ENCODE peak calls at places on chromosome 14, in seven cellular contexts. V is HCT116; N is right lobe of liver; U is CD8-positive, alpha-beta T cell; G is body of pancreas; O is gastrocnemius medialis; S is neuronal stem cell. E is an unnamed sample. For H3K9me3, the result is how much of the 10 kb centered on the place peaks cover.

GRCh38 chr14:63174760-63175191 is 29.5 kb upstream of the RHOJ start:
- DNase-seq in G (no peak), S (peak), V (peak), O (no peak), U (no peak), N (no peak), E (no peak)

GRCh38 chr14:63204407-63205280 is at the start of gene RHOJ:
- DNase-seq in S (peak), V (no peak), U (no peak), O (no peak), N (no peak), G (peak), E (no peak)

GRCh38 chr14:50475460-50475859 is 56.9 kb downstream of the MAP4K5 start:
- DNase-seq in V (no peak), O (no peak), S (no peak), G (no peak), U (no peak), N (no peak), E (peak)

GRCh38 chr14:55301722-55302121 is 30.5 kb downstream of the FBXO34 start:
- DNase-seq in O (peak), V (no peak), U (no peak), N (no peak), S (no peak), G (no peak), E (no peak)

GRCh38 chr14:45664668-45665356 is 411.8 kb upstream of the MIS18BP1 start:
- DNase-seq in G (no peak), V (no peak), N (no peak), O (no peak), S (no peak), U (no peak), E (peak)

GRCh38 chr14:99590746-99591555 is 13.1 kb downstream of the CCDC85C start:
- DNase-seq in O (no peak), S (no peak), V (no peak), N (no peak), U (no peak), G (no peak), E (peak)

GRCh38 chr14:100834441-100835277 is 8.7 kb downstream of the MEG3 start:
- DNase-seq in U (no peak), O (no peak), N (no peak), V (no peak), G (no peak), S (no peak), E (no peak)

GRCh38 chr14:104863131-104863862 is 1.8 kb upstream of the CEP170B start:
- DNase-seq in G (no peak), S (no peak), U (no peak), N (no peak), V (no peak), O (no peak), E (no peak)

GRCh38 chr14:22824711-22825359 is 4.9 kb upstream of the MRPL52 start:
- DNase-seq in S (no peak), U (no peak), O (no peak), V (peak), N (no peak), G (no peak), E (peak)

GRCh38 chr14:48537600-48537999 is 862.2 kb upstream of the MDGA2 start:
- DNase-seq in G (no peak), N (no peak), V (no peak), O (no peak), U (no peak), S (no peak), E (no peak)

GRCh38 chr14:31326111-31326510 is 94.2 kb downstream of the HEATR5A start:
- DNase-seq in V (peak), U (no peak), N (no peak), O (no peak), S (no peak), G (no peak), E (no peak)

GRCh38 chr14:31229638-31230229 is 22.1 kb upstream of the HECTD1 start:
- DNase-seq in U (no peak), O (peak), N (peak), G (peak), V (peak), S (peak), E (peak)

GRCh38 chr14:60247994-60248696 is 876 bp upstream of the PPM1A start:
- DNase-seq in N (peak), U (peak), O (peak), S (peak), V (peak), G (peak), E (peak)

GRCh38 chr14:59306775-59307174 is 118.3 kb downstream of the DAAM1 start:
- DNase-seq in U (no peak), S (no peak), O (no peak), V (no peak), G (no peak), N (no peak), E (peak)

GRCh38 chr14:95486875-95487668 is 29.4 kb downstream of the SYNE3 start:
- DNase-seq in N (no peak), O (no peak), U (no peak), G (no peak), V (no peak), S (no peak), E (no peak)

GRCh38 chr14:54901380-54902142 is 1.1 kb downstream of the GCH1 start:
- DNase-seq in O (no peak), S (no peak), N (peak), V (no peak), G (no peak), U (peak), E (no peak)

DNA sequence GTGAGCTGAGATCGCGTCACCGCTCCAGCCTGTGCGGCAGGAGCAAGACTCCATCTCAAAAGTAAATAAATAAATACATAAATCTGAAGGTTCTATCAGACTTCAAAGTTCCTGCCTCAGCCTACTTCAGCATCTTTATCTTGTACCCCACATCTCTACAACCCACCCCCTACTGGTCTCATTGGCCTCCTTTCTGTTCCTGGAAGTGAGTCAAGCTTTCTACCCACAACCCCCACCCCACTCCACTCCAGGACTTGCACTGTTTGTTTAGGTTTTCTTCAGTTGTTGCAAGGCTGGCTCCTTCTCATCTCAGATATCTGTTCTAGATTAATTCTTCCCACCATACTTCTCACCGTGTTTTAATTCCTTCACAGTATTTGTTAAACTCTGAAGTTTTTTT is 714 bp upstream of the PSMC6 start:
- DNase-seq in V (no peak), G (no peak), N (no peak), U (peak), S (no peak), O (no peak), E (no peak)
- H3K4me3 ChIP-seq in V (peak), G (no peak), N (peak), U (peak), S (no peak), O (peak), E (peak)

GRCh38 chr14:52266179-52266578 is 1.3 kb upstream of the PTGDR start:
- DNase-seq in N (no peak), U (no peak), O (peak), G (peak), S (no peak), V (no peak), E (peak)
- H3K9me3 ChIP-seq in N (under half), U (under half), O (under half), G (under half), S (under half), V (under half), E (under half)

GRCh38 chr14:75824328-75824727 is 157.5 kb downstream of the TGFB3 start:
- DNase-seq in N (no peak), O (no peak), S (no peak), V (no peak), U (no peak), G (no peak), E (no peak)

GRCh38 chr14:75821828-75822521 is 159.8 kb downstream of the TGFB3 start:
- DNase-seq in U (no peak), N (no peak), O (no peak), G (no peak), S (no peak), V (peak), E (no peak)

GRCh38 chr14:75823334-75823733 is 158.5 kb downstream of the TGFB3 start:
- DNase-seq in U (no peak), O (no peak), N (no peak), V (no peak), S (no peak), G (no peak), E (no peak)

GRCh38 chr14:75820761-75821160 is 159.7 kb downstream of the TTLL5 start:
- DNase-seq in G (no peak), S (no peak), N (no peak), V (no peak), U (no peak), O (no peak), E (no peak)

DNA sequence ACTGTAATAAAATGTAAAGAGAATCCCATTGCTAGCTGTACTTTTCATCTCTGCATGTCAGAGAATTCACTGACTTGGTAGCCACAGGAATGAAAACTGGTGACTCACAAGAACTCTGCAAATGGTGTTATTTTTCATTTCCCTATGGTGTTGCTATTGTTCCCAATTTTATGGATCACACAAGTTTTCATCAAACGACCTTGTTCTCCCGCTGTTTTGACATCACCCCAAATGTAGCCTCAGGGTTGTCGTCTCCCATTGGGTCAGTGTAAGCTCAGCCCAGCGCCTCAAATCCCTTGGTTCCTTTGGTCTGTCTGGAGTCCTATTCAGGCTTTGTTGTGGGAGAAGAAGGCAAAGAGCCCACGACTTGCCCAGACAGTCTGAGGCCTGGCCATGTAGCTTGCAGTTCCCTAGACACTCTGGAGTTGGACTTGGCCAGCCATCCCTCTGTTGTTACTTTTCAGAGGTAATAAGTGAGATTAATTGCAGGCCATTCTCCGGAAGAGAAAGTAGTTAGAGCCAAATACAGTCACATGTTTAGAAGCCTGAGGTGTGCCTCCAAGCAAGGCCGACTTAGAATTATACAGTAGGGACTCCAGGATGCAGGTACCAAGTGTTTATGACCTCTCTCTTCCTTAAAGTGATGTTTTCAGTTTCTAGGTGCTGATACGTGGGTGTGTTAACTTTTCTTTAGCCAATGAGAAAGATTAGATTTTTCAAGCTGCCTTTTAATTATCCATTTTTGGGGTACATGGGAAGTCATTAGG is 159.1 kb downstream of the TGFB3 start:
- DNase-seq in V (peak), O (no peak), U (no peak), S (no peak), N (no peak), G (no peak), E (no peak)
- H3K4me3 ChIP-seq in V (no peak), O (no peak), U (no peak), S (no peak), N (no peak), G (no peak), E (no peak)

DNA sequence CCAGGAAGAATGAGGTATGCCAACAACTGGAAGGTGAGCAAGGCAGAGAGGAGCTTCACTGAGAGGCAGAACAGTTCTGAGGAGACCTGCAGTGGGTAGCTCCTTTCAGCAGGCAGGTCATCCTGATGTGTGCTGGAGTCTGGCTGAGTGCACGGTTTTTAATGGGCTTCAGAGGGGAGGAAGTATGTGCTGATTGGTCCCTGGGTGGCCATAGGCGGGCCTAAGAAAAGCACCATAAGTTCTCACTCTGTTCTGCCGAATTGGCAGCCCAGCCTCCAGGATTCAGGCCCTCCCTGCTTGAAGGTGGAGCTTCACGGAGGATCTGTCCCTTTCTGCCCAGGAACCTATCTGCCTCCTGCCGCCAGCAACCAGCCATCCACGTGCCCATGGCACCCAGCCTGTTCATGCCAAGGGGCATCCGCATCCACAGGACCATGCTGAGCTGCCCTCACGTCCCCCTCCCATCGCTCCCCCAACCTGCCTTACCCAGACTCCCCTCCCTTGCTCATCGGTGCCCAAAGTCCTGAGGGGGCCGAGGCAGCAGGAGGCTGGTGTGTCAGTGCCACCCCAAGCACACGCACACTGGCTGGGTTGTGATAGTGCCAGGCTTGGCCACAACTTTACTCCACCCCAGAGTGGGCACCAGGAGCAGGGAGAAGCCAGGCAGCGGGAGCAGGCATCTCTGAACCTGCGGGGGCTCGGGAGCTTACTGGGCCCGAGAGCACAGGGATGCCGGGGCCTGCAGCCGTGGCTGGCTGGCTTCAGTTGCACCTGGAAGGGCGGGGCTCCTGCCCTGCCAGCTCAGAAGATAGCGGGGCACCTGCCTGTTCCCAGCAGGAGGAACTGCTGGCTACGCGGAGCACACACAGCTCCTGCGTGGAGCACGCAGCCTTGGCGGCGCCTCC is 608.4 kb upstream of the FOXG1 start:
- DNase-seq in V (no peak), G (no peak), U (no peak), S (no peak), O (no peak), N (no peak), E (no peak)
- H3K9me3 ChIP-seq in V (under half), G (under half), U (under half), S (under half), O (under half), N (under half), E (under half)